ENCODE peak calls at places on chromosome 9, in six cellular contexts. R is ovary, Y is endothelial cell of umbilical vein, W is kidney, H is fibroblast of lung, G is left lung. L is an unnamed sample.

GRCh38 chr9:34190996-34191892 is 12.4 kb downstream of the UBAP1 start:
- DNase-seq in R (no peak), Y (peak; percentile 35), W (no peak), H (peak; percentile 39), G (no peak), L (no peak)

GRCh38 chr9:95129651-95130291 is 187.7 kb downstream of the FANCC start:
- DNase-seq in R (no peak), Y (no peak), W (no peak), H (no peak), G (no peak), L (peak; percentile 32)

GRCh38 chr9:93194584-93194983 is 10.6 kb downstream of the WNK2 start:
- DNase-seq in R (no peak), Y (no peak), W (no peak), H (no peak), G (no peak), L (no peak)

GRCh38 chr9:98479967-98480847 is 224.8 kb upstream of the TBC1D2 start:
- DNase-seq in R (no peak), Y (no peak), W (no peak), H (no peak), G (no peak), L (no peak)

GRCh38 chr9:102551346-102551745 is 443.8 kb upstream of the CYLC2 start:
- DNase-seq in R (no peak), Y (no peak), W (no peak), H (no peak), G (no peak), L (no peak)

GRCh38 chr9:104232781-104233341 is 138.8 kb downstream of the SMC2 start:
- DNase-seq in R (no peak), Y (peak; percentile 66), W (no peak), H (no peak), G (no peak), L (no peak)

GRCh38 chr9:131860430-131860829 is 120.6 kb upstream of the RAPGEF1 start:
- DNase-seq in R (no peak), Y (no peak), W (no peak), H (no peak), G (no peak), L (no peak)

GRCh38 chr9:125752070-125752628 is 5.0 kb downstream of the PBX3 start:
- DNase-seq in R (no peak), Y (no peak), W (no peak), H (no peak), G (no peak), L (no peak)

GRCh38 chr9:116152390-116152789 is 1.2 kb upstream of the PAPPA start:
- DNase-seq in R (no peak), Y (no peak), W (no peak), H (peak; percentile 77), G (no peak), L (no peak)

GRCh38 chr9:4177970-4178758 is 121.7 kb downstream of the GLIS3 start:
- DNase-seq in R (no peak), Y (no peak), W (no peak), H (no peak), G (no peak), L (no peak)

GRCh38 chr9:70805953-70806352 is 315.5 kb downstream of the TRPM3 start:
- DNase-seq in R (peak; percentile 54), Y (no peak), W (no peak), H (no peak), G (no peak), L (no peak)

GRCh38 chr9:28396058-28396457 is 822.8 kb upstream of the C9orf72 start:
- DNase-seq in R (no peak), Y (no peak), W (no peak), H (no peak), G (no peak), L (no peak)

GRCh38 chr9:74556685-74557084 is 59.5 kb downstream of the RORB start:
- DNase-seq in R (no peak), Y (no peak), W (no peak), H (no peak), G (no peak), L (no peak)

GRCh38 chr9:86064220-86064619 is 35.1 kb downstream of the GOLM1 start:
- DNase-seq in R (no peak), Y (no peak), W (no peak), H (no peak), G (no peak), L (no peak)

GRCh38 chr9:116594552-116594951 is 92.6 kb upstream of the TRIM32 start:
- DNase-seq in R (no peak), Y (peak; percentile 4), W (no peak), H (peak; percentile 69), G (no peak), L (no peak)

GRCh38 chr9:105054488-105054887 is 126.5 kb upstream of the ABCA1 start:
- DNase-seq in R (no peak), Y (no peak), W (no peak), H (peak; percentile 87), G (no peak), L (no peak)

GRCh38 chr9:136848393-136849037 is 694 bp upstream of the PHPT1 start:
- DNase-seq in R (no peak), Y (no peak), W (no peak), H (no peak), G (peak; percentile 53), L (peak; percentile 54)

GRCh38 chr9:117184173-117184572 is 230.7 kb downstream of the ASTN2 start:
- DNase-seq in R (no peak), Y (no peak), W (no peak), H (no peak), G (no peak), L (no peak)

GRCh38 chr9:89919171-89919681 is 314.4 kb downstream of the GADD45G start:
- DNase-seq in R (no peak), Y (no peak), W (no peak), H (no peak), G (no peak), L (peak; percentile 42)

GRCh38 chr9:95008151-95008771 is 281.8 kb downstream of the AOPEP start:
- DNase-seq in R (no peak), Y (peak; percentile 68), W (no peak), H (peak; percentile 33), G (no peak), L (peak; percentile 77)

GRCh38 chr9:36308281-36308680 is 50.0 kb upstream of the GNE start:
- DNase-seq in R (no peak), Y (no peak), W (no peak), H (no peak), G (no peak), L (no peak)

GRCh38 chr9:17871213-17871890 is 292.5 kb downstream of the SH3GL2 start:
- DNase-seq in R (no peak), Y (no peak), W (no peak), H (no peak), G (no peak), L (no peak)

GRCh38 chr9:114121445-114122151 is 22.5 kb upstream of the KIF12 start:
- DNase-seq in R (no peak), Y (no peak), W (peak; percentile 21), H (no peak), G (no peak), L (no peak)

GRCh38 chr9:113436753-113437515 is 26.4 kb downstream of the C9orf43 start:
- DNase-seq in R (no peak), Y (no peak), W (no peak), H (no peak), G (no peak), L (no peak)

GRCh38 chr9:129549684-129550083 is 71.2 kb downstream of the C9orf50 start:
- DNase-seq in R (peak; percentile 72), Y (no peak), W (peak; percentile 93), H (peak; percentile 52), G (no peak), L (no peak)

GRCh38 chr9:83956288-83957028 is 23.6 kb downstream of the HNRNPK start:
- DNase-seq in R (peak; percentile 69), Y (no peak), W (peak; percentile 93), H (peak; percentile 66), G (peak; percentile 86), L (peak; percentile 79)

GRCh38 chr9:70531286-70531685 is 116.8 kb upstream of the KLF9 start:
- DNase-seq in R (no peak), Y (no peak), W (no peak), H (no peak), G (no peak), L (no peak)

DNA sequence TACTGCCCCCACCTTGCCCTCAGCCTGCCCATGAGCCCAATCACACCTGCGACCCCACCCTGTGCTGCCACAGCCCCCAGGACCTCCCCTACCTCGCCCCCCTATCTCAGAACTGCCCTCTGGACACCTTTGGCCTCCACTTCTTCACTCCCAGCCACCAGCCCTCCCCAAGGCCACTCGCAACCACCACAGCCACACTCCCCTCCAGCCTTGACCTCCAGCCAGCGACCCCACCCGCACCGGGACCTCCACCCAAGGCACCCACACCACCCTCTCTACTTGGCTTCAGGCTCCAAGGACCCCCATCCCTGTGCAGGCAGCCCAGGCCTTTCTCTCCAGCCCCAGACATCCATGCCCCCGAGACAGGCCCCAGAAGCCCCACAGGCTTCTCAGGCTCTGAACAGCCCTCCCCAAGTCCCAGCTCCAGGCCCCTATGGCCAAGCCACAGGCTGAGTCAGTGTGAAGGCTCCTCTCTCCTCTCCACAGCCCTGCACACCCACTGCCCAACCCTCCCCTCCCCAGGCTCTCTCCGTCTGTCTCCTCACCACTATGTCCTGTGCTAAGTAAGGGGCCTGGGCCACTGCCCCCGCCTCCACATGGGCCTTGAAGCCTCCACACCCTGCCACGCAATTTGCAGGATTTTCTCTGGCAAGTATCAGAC is 2.0 kb downstream of the AK1 start:
- DNase-seq in R (peak; percentile 61), Y (no peak), W (no peak), H (peak; percentile 75), G (no peak), L (no peak)
- H3K27ac ChIP-seq in R (peak overlapping the region; percentile 67), Y (no peak overlapping the region), W (no peak overlapping the region), H (no peak overlapping the region), G (peak overlapping the region; percentile 72), L (no peak overlapping the region)

GRCh38 chr9:91799113-91799735 is 150.8 kb downstream of the ROR2 start:
- DNase-seq in R (no peak), Y (no peak), W (no peak), H (no peak), G (no peak), L (peak; percentile 72)
- TF ChIP-seq CTCF in R (no peak), Y (no peak), W (no peak), H (no peak), G (no peak), L (peak; percentile 5)

DNA sequence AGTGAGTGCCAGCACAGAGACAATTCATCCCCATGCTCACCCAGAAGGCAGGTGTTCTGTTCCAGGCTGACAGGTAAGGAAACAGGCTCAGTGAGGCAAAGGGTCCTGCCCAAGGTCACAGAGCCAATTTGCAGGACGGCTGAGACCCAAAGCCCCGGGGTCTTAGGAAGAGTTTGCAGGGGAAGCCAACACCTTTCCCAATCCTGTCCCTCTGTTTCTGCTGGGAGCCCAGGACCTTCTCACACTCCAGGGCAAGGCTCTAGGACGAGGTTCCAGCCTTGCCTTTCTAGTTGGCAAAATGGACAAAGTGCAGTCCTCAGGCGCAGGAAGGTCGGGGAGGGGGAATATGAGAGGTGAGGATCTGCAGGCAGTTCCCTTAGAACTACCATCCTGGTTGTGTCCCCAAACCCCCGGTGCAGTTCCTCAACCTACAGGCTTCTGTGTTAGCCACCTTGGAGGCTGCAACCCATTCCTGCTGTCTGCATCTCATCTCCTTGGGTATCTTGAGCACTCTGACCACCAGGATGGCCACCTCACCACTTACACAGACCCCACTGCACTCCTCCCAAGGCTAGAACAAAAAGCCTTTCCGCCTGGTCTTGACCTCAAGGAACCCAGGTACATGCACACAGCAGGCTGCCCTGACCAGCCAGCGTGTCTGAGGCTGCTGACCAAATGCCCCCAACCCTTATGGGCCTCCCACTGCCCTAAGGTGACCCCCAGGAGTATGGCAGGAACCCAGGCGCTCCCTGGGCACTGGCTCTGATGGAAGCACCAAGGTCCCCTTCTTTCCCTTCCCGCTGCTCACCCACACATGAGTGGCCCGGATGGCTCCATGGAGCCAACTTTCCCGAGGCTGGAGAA is 1.9 kb upstream of the BRD3 start:
- DNase-seq in R (no peak), Y (no peak), W (peak; percentile 58), H (no peak), G (peak; percentile 31), L (no peak)
- H3K4me3 ChIP-seq in R (no peak overlapping the region), Y (no peak overlapping the region), W (no peak overlapping the region), H (no peak overlapping the region), G (no peak overlapping the region), L (no peak overlapping the region)

GRCh38 chr9:130845901-130846381 is 10.9 kb downstream of the ABL1 start:
- DNase-seq in R (peak; percentile 61), Y (peak; percentile 73), W (no peak), H (peak; percentile 92), G (no peak), L (no peak)
- H3K27ac ChIP-seq in R (peak overlapping the region; percentile 59), Y (peak overlapping the region; percentile 95), W (peak overlapping the region; percentile 90), H (peak overlapping the region; percentile 99), G (peak overlapping the region; percentile 90), L (peak overlapping the region; percentile 94)